ENCODE peak calls at places on chromosome 21, in six cellular contexts. O is fibroblast of mammary gland, A is adrenal gland, W is GM23248, T is SK-N-MC, R is uterus. Q is an unnamed sample.

GRCh38 chr21:37072988-37073416 is at the start of the genes PIGP and TTC3:
- DNase-seq in O (peak; percentile 90), A (peak; percentile 96), W (peak; percentile 97), T (peak; percentile 56), R (peak; percentile 92), Q (peak; percentile 67)

GRCh38 chr21:24716306-24716918 is 890.9 kb downstream of the MRPL39 start:
- DNase-seq in O (no peak), A (no peak), W (no peak), T (no peak), R (no peak), Q (no peak)

GRCh38 chr21:35457097-35457496 is 408.0 kb upstream of the RUNX1 start:
- DNase-seq in O (no peak), A (no peak), W (no peak), T (no peak), R (no peak), Q (no peak)

GRCh38 chr21:36825683-36826082 is 126.8 kb downstream of the SIM2 start:
- DNase-seq in O (no peak), A (no peak), W (no peak), T (no peak), R (no peak), Q (no peak)

GRCh38 chr21:35178098-35178497 is 129.0 kb upstream of the RUNX1 start:
- DNase-seq in O (no peak), A (no peak), W (no peak), T (no peak), R (no peak), Q (no peak)

GRCh38 chr21:25964009-25964408 is 206.6 kb downstream of the APP start:
- DNase-seq in O (peak; percentile 79), A (no peak), W (no peak), T (no peak), R (no peak), Q (no peak)

GRCh38 chr21:29175408-29176147 is 45.1 kb downstream of the MAP3K7CL start:
- DNase-seq in O (peak; percentile 80), A (no peak), W (peak; percentile 24), T (no peak), R (no peak), Q (peak; percentile 43)

GRCh38 chr21:16570856-16571255 is 841.1 kb downstream of the USP25 start:
- DNase-seq in O (no peak), A (no peak), W (no peak), T (no peak), R (no peak), Q (no peak)

GRCh38 chr21:31103571-31104265 is 65.4 kb upstream of the KRTAP19-8 start:
- DNase-seq in O (no peak), A (no peak), W (no peak), T (no peak), R (no peak), Q (no peak)

GRCh38 chr21:35072960-35073359 is 23.9 kb upstream of the RUNX1 start:
- DNase-seq in O (no peak), A (no peak), W (peak; percentile 55), T (no peak), R (no peak), Q (no peak)

GRCh38 chr21:35770101-35770945 is 290.0 kb downstream of the SETD4 start:
- DNase-seq in O (no peak), A (no peak), W (no peak), T (no peak), R (no peak), Q (no peak)

GRCh38 chr21:15809065-15809464 is 79.3 kb downstream of the USP25 start:
- DNase-seq in O (no peak), A (no peak), W (no peak), T (no peak), R (no peak), Q (no peak)

GRCh38 chr21:20334585-20334984 is 663.6 kb upstream of the NCAM2 start:
- DNase-seq in O (no peak), A (no peak), W (no peak), T (no peak), R (no peak), Q (no peak)

GRCh38 chr21:32813265-32813903 is 41.8 kb upstream of the PAXBP1 start:
- DNase-seq in O (no peak), A (no peak), W (no peak), T (no peak), R (no peak), Q (no peak)

GRCh38 chr21:15057290-15057689 is 7.5 kb downstream of the NRIP1 start:
- DNase-seq in O (no peak), A (no peak), W (no peak), T (no peak), R (no peak), Q (no peak)

GRCh38 chr21:33865996-33866575 is 49.5 kb downstream of the ATP5PO start:
- DNase-seq in O (no peak), A (no peak), W (no peak), T (no peak), R (no peak), Q (no peak)

GRCh38 chr21:35360870-35361570 is 311.9 kb upstream of the RUNX1 start:
- DNase-seq in O (no peak), A (no peak), W (no peak), T (no peak), R (no peak), Q (no peak)

GRCh38 chr21:33997432-33997831 is 75.9 kb upstream of the MRPS6 start:
- DNase-seq in O (no peak), A (no peak), W (no peak), T (no peak), R (no peak), Q (no peak)

DNA sequence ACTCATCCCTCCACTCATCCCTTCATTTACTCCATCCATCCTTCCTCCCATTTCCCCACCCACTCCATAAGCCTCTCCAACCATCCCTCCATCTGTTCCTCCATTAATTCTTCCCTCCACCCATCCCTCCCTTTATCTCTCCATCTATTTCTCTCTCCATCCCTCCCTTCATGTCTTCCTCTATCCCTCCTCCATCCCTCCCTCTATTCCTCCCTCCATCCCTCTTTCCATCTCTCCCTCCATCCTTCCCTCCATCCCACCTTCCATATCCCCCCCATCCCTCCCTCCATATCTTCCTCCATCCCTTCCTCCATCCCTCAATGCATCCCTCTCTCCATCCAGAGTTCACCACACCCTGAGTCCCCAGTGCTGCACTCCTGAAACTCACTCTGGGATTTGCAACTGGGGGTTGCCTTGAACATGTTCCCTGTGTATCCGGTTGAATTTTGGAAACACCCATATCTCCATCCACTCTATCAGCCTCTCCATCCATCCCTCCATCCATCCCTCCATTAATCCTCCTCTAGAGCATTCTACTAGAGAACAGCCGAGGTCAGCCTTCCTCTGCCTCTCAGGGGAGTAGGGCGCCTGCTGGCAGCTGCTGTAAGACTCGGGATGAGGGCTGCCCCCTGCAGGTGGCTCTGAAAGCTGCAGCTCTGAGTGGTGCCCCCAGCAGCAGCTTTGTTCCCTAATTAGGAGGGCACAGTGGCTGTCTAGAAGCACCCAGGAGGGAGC is 39.4 kb downstream of the ABCG1 start:
- DNase-seq in O (peak; percentile 52), A (peak; percentile 81), W (peak; percentile 72), T (peak; percentile 14), R (peak; percentile 36), Q (peak; percentile 10)
- H3K4me3 ChIP-seq in O (no peak overlapping the region), A (no peak overlapping the region), W (no peak overlapping the region), T (no peak overlapping the region), R (no peak overlapping the region), Q (no peak overlapping the region)

DNA sequence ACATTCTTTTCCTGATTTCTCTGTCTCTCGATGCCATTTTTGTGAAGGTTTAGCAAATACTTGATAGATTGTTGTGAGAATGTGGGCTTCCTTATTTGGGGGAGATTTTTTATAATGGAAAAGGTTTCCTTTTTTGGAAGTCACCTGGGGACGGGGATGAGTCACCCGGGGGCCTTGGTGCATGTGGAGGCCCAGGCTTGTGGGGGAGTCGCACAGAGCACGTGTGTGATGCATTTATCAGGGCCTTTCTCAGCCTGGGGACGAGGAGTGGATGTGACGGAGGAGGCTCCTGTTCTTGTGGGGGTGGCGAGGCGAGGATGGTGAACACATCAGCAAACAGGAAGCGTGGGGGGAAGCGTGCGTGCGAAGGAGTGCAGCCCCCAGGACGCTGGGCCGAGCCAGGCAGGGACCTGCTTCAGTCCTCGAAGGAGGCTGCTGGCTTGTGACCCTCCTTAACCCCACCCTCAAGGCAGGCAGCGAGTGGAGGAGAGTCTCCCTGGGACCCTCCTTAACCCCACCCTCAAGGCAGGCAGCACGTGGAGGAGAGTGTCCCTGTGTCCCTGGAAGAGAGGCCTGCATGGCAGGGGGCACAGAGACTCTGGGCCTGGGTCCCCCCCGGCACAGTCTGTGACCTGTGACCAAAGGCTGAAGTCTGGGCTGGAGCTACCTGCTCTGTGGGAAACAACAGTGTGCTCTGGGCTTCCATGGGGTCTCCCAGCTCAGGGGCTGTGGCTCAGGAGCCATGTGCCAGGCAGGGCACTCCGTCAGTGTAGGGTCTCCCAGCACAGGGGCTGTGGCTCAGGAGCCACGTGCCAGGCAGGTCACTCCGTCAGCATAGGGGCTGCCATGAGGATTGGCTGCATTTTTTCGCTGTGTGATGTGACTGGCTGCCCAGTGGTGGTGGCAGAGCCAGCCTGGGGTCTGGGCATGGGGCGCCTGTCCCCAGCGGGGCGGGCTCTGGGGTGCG is 57.2 kb downstream of the AGPAT3 start:
- DNase-seq in O (peak; percentile 38), A (no peak), W (no peak), T (no peak), R (no peak), Q (no peak)
- H3K4me3 ChIP-seq in O (no peak overlapping the region), A (no peak overlapping the region), W (no peak overlapping the region), T (no peak overlapping the region), R (no peak overlapping the region), Q (no peak overlapping the region)

GRCh38 chr21:38769253-38769780 is 36.4 kb upstream of the ETS2 start:
- DNase-seq in O (peak; percentile 40), A (no peak), W (peak; percentile 71), T (no peak), R (no peak), Q (no peak)

GRCh38 chr21:38770660-38771059 is 35.1 kb upstream of the ETS2 start:
- DNase-seq in O (no peak), A (no peak), W (no peak), T (no peak), R (no peak), Q (no peak)

GRCh38 chr21:38766987-38767722 is 38.6 kb upstream of the ETS2 start:
- DNase-seq in O (no peak), A (no peak), W (no peak), T (no peak), R (no peak), Q (no peak)

GRCh38 chr21:38771536-38771935 is 34.2 kb upstream of the ETS2 start:
- DNase-seq in O (no peak), A (no peak), W (no peak), T (no peak), R (no peak), Q (no peak)

GRCh38 chr21:38768385-38769071 is 37.2 kb upstream of the ETS2 start:
- DNase-seq in O (peak; percentile 95), A (no peak), W (peak; percentile 87), T (no peak), R (no peak), Q (peak; percentile 47)
- H3K4me3 ChIP-seq in O (no peak overlapping the region), A (no peak overlapping the region), W (no peak overlapping the region), T (no peak overlapping the region), R (no peak overlapping the region), Q (no peak overlapping the region)

DNA sequence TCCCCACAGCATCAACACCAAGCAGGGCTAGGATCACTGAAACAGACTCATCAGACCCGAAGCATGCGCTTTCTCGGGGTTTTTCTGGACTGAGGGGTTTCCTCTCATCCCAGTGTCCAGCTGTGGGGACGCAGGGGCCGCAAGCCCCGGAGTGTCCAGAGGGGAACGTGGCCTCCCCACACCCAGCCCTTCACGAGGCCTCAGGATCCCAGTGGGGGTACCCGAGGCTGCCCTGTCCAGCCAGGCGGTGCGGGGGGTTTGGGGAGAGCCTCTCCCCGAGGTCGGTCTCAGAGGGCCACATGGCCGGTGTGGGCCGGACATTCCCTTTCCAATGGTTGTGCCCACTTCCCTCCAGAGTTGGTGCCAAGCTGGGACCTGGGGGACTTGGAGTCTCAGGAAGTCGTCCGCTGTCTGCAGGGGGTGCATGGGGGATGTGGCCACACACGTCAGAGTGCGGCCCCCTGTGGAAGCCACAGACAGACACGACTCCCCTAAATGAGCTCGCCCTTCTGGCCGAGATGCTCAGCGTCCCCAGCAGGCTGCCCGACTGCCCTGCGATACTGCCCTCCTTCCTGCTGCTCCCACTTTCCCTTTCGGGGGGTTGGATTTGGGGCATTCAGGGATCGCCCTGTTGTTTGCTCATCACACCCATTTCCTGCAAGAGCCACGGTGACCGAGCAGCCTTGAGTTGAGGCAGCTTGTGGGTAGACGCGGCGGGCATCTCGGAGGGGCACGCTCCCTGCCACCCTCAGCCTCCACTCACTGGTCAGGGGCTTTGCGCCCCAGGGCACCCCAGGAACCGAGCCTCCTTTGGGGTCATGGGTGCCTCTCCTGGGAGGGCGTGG is 4.1 kb downstream of the COL6A1 start:
- DNase-seq in O (no peak), A (no peak), W (peak; percentile 9), T (no peak), R (peak; percentile 19), Q (no peak)
- H3K4me3 ChIP-seq in O (peak overlapping the region; percentile 80), A (no peak overlapping the region), W (no peak overlapping the region), T (no peak overlapping the region), R (no peak overlapping the region), Q (peak overlapping the region; percentile 98)